ENCODE peak calls at places on chromosomes 16 and 17, in seven cellular contexts. Z, W, Y, V, M, K and H are unnamed samples.
A peak's percentile ranks its signal among the peaks of the same experiment; 100 is the strongest.

GRCh38 chr16:397135-397661 is at the start of gene NME4:
- DNase-seq in M (no peak), K (no peak), Y (no peak), W (no peak), Z (no peak), V (no peak), H (no peak)

GRCh38 chr16:68228652-68229051 is 7.3 kb downstream of the ESRP2 start:
- DNase-seq in W (no peak), Y (no peak), Z (no peak), K (no peak), M (no peak), V (no peak), H (no peak)

GRCh38 chr16:67259705-67260104 is 10.9 kb downstream of the SLC9A5 start:
- DNase-seq in Z (no peak), Y (no peak), V (no peak), K (no peak), W (no peak), M (no peak), H (no peak)

GRCh38 chr16:77439106-77439505 is 4.3 kb upstream of the ADAMTS18 start:
- DNase-seq in M (no peak), Y (no peak), V (no peak), W (no peak), K (no peak), Z (no peak), H (no peak)

GRCh38 chr16:69595127-69596036 is 29.6 kb downstream of the NFAT5 start:
- DNase-seq in K (no peak), Y (no peak), W (no peak), M (no peak), Z (peak; percentile 65), V (no peak), H (no peak)

GRCh38 chr16:88352261-88353200 is 30.2 kb upstream of the ZNF469 start:
- DNase-seq in Y (no peak), W (no peak), M (no peak), Z (no peak), K (no peak), V (no peak), H (no peak)

GRCh38 chr17:80270836-80271235 is 10.2 kb downstream of the RNF213 start:
- DNase-seq in K (no peak), Y (no peak), Z (no peak), M (no peak), V (no peak), W (peak; percentile 42), H (no peak)

GRCh38 chr17:56592487-56593072 is 919 bp upstream of the NOG start:
- DNase-seq in Y (peak; percentile 70), W (peak; percentile 58), V (no peak), K (peak; percentile 46), M (peak; percentile 36), Z (peak; percentile 12), H (no peak)